ENCODE peak calls at places on chromosomes 5 and 9, in seven cellular contexts. L, W, X, M, K, R and O are unnamed samples.

GRCh38 chr9:97038909-97039781 is at the start of gene CTSV:
- DNase-seq in L (peak; percentile 97), W (peak; percentile 84), X (peak; percentile 98), M (peak; percentile 66), K (peak; percentile 96), R (peak; percentile 83), O (peak; percentile 92)

GRCh38 chr9:93673271-93673843 is 97.0 kb downstream of the PHF2 start:
- DNase-seq in L (no peak), W (peak; percentile 32), X (no peak), M (no peak), K (peak; percentile 18), R (no peak), O (no peak)

GRCh38 chr5:149162401-149163084 is 21.2 kb downstream of the ABLIM3 start:
- DNase-seq in L (no peak), W (peak; percentile 66), X (no peak), M (peak; percentile 74), K (no peak), R (no peak), O (no peak)

GRCh38 chr5:178295589-178295988 is 63.0 kb upstream of the PHYKPL start:
- DNase-seq in L (no peak), W (no peak), X (no peak), M (no peak), K (no peak), R (no peak), O (no peak)

GRCh38 chr5:121350493-121350892 is 501.2 kb upstream of the FTMT start:
- DNase-seq in L (no peak), W (no peak), X (no peak), M (no peak), K (no peak), R (no peak), O (no peak)

GRCh38 chr5:102139029-102139428 is 157.1 kb downstream of the SLCO4C1 start:
- DNase-seq in L (peak; percentile 11), W (peak; percentile 4), X (peak; percentile 89), M (no peak), K (no peak), R (no peak), O (no peak)

GRCh38 chr9:12640021-12640587 is 53.1 kb upstream of the TYRP1 start:
- DNase-seq in L (peak; percentile 72), W (peak; percentile 72), X (peak; percentile 66), M (peak; percentile 43), K (no peak), R (no peak), O (peak; percentile 29)

GRCh38 chr5:33470544-33470943 is 29.8 kb downstream of the TARS1 start:
- DNase-seq in L (peak; percentile 70), W (peak; percentile 35), X (peak; percentile 41), M (peak; percentile 60), K (no peak), R (no peak), O (peak; percentile 12)

GRCh38 chr5:180860273-180860886 is 696 bp downstream of the ZFP62 start:
- DNase-seq in L (peak; percentile 91), W (peak; percentile 14), X (peak; percentile 27), M (no peak), K (peak; percentile 81), R (peak; percentile 51), O (no peak)

GRCh38 chr9:13412323-13412722 is 132.8 kb upstream of the MPDZ start:
- DNase-seq in L (no peak), W (no peak), X (peak; percentile 20), M (no peak), K (no peak), R (no peak), O (no peak)

GRCh38 chr9:133114451-133114885 is 6.6 kb downstream of the RALGDS start:
- DNase-seq in L (no peak), W (peak; percentile 58), X (peak; percentile 99), M (peak; percentile 21), K (no peak), R (no peak), O (no peak)

GRCh38 chr9:133113928-133114351 is 7.1 kb downstream of the RALGDS start:
- DNase-seq in L (no peak), W (no peak), X (no peak), M (peak; percentile 5), K (no peak), R (no peak), O (no peak)

GRCh38 chr9:133116346-133117231 is 4.5 kb downstream of the RALGDS start:
- DNase-seq in L (no peak), W (no peak), X (no peak), M (no peak), K (no peak), R (no peak), O (no peak)

GRCh38 chr9:133115604-133116345 is 5.3 kb downstream of the RALGDS start:
- DNase-seq in L (peak; percentile 43), W (peak; percentile 62), X (peak; percentile 65), M (peak; percentile 63), K (no peak), R (no peak), O (no peak)

GRCh38 chr9:133114886-133115603 is 6.0 kb downstream of the RALGDS start:
- DNase-seq in L (no peak), W (no peak), X (no peak), M (no peak), K (no peak), R (no peak), O (no peak)
- H3K4ac ChIP-seq in L (no peak overlapping the region), W (peak overlapping the region; percentile 5), X (no peak overlapping the region), M (peak overlapping the region; percentile 43), K (no peak overlapping the region), R (no peak overlapping the region), O (no peak overlapping the region)

DNA sequence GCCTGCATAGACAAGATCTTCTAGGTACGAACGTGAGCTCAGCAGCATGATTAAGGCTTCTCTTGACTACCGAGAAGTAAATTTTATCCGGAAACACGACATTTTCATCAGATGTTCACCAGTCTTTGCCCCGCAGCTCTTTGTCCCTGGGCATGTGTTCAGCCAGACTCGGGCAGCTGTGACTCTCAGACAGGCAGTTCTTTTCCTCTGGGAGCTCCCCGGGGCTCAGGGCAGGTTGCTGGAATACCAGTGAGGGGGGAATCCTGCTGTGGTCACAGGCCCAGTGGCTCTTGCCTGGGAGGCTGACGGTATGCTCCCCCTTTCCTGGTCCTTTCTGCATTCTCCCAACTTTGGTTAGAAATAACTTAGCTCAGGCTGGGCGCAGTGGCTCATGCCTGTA is 186.1 kb downstream of the GNA14 start:
- DNase-seq in L (no peak), W (no peak), X (no peak), M (no peak), K (peak; percentile 40), R (no peak), O (no peak)
- H3K4ac ChIP-seq in L (no peak overlapping the region), W (no peak overlapping the region), X (no peak overlapping the region), M (no peak overlapping the region), K (no peak overlapping the region), R (no peak overlapping the region), O (no peak overlapping the region)

GRCh38 chr5:112006721-112007120 is 249.7 kb upstream of the NREP start:
- DNase-seq in L (no peak), W (peak; percentile 79), X (peak; percentile 38), M (peak; percentile 87), K (no peak), R (no peak), O (no peak)
- H3K4ac ChIP-seq in L (no peak overlapping the region), W (peak overlapping the region; percentile 28), X (no peak overlapping the region), M (peak overlapping the region; percentile 93), K (no peak overlapping the region), R (no peak overlapping the region), O (no peak overlapping the region)

GRCh38 chr5:2017540-2018389 is 135.0 kb upstream of the IRX4 start:
- DNase-seq in L (peak; percentile 58), W (no peak), X (peak; percentile 56), M (peak; percentile 10), K (no peak), R (peak; percentile 21), O (peak; percentile 23)
- H3K4ac ChIP-seq in L (no peak overlapping the region), W (no peak overlapping the region), X (no peak overlapping the region), M (no peak overlapping the region), K (no peak overlapping the region), R (no peak overlapping the region), O (no peak overlapping the region)

DNA sequence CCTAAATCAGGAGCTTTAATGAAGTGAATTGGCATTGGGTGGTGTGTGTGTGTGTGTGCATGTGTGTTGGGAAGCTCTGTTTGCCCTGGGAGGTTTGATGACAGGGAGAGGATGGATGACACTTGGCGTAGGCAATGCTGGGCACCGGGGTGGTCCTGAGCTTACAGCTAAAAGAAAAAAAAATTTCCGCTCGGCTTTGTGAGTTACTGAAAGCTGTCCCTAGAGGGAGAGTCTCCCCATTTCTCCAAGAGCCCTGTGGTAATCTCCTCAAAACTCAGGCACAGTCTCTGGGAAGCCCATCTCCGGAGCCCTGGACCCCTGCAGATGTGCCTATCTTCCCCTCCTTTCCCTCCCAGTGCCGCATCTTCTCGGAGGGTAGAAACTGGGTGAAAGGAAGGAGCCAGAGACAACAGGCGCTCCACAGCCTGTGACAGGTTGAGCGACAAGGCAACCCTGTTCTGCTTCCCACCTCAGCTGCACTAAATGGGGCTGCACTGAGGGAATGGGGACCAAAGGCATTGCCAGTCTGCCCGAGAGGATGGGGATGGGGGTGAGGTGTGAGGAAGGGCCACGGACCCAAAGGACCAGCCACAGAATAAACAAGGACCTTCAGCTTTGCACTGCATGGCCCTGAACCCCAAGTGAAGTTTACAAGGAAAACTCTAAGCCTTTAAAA is 35.8 kb upstream of the TIFAB start:
- DNase-seq in L (no peak), W (no peak), X (no peak), M (no peak), K (no peak), R (no peak), O (no peak)
- H3K4ac ChIP-seq in L (no peak overlapping the region), W (no peak overlapping the region), X (no peak overlapping the region), M (peak overlapping the region; percentile 2), K (no peak overlapping the region), R (no peak overlapping the region), O (no peak overlapping the region)

GRCh38 chr9:21415492-21416267 is 6.8 kb downstream of the IFNA8 start:
- DNase-seq in L (no peak), W (no peak), X (no peak), M (no peak), K (no peak), R (no peak), O (no peak)
- H3K4ac ChIP-seq in L (no peak overlapping the region), W (no peak overlapping the region), X (no peak overlapping the region), M (no peak overlapping the region), K (no peak overlapping the region), R (no peak overlapping the region), O (no peak overlapping the region)

GRCh38 chr5:64214152-64214551 is 48.5 kb downstream of the RNF180 start:
- DNase-seq in L (no peak), W (no peak), X (no peak), M (no peak), K (no peak), R (no peak), O (no peak)
- H3K4ac ChIP-seq in L (no peak overlapping the region), W (no peak overlapping the region), X (no peak overlapping the region), M (no peak overlapping the region), K (no peak overlapping the region), R (no peak overlapping the region), O (no peak overlapping the region)

GRCh38 chr5:132489871-132490483 is 596 bp downstream of the IRF1 start:
- DNase-seq in L (no peak), W (peak; percentile 45), X (peak; percentile 53), M (peak; percentile 43), K (peak; percentile 45), R (no peak), O (no peak)

GRCh38 chr5:132487841-132488555 is 2.6 kb downstream of the IRF1 start:
- DNase-seq in L (no peak), W (no peak), X (peak; percentile 26), M (no peak), K (peak; percentile 8), R (no peak), O (no peak)

GRCh38 chr5:132488590-132488989 is 2.0 kb downstream of the IRF1 start:
- DNase-seq in L (no peak), W (peak; percentile 3), X (no peak), M (no peak), K (no peak), R (no peak), O (no peak)

GRCh38 chr5:132490484-132491367 is at the start of gene IRF1:
- DNase-seq in L (peak; percentile 97), W (peak; percentile 98), X (peak; percentile 99), M (peak; percentile 94), K (peak; percentile 96), R (peak; percentile 78), O (peak; percentile 87)

GRCh38 chr5:132489051-132489770 is 1.4 kb downstream of the IRF1 start:
- DNase-seq in L (no peak), W (peak; percentile 8), X (peak; percentile 14), M (no peak), K (peak; percentile 17), R (no peak), O (no peak)
- H3K4ac ChIP-seq in L (no peak overlapping the region), W (no peak overlapping the region), X (no peak overlapping the region), M (peak overlapping the region; percentile 34), K (no peak overlapping the region), R (no peak overlapping the region), O (no peak overlapping the region)